ENCODE peak calls at places on chromosomes 1 and 21, in four cellular contexts. N is WTC11, B is HepG2, G is K562. W is an unnamed sample.
A peak's percentile ranks its signal among the peaks of the same experiment; 100 is the strongest.

GRCh38 chr21:31897311-31897710 is 24.5 kb downstream of the HUNK start:
- DNase-seq in G (no peak), B (no peak), N (no peak), W (no peak)

GRCh38 chr21:37817242-37817641 is 99.0 kb downstream of the KCNJ6 start:
- DNase-seq in N (no peak), G (no peak), B (no peak), W (no peak)

GRCh38 chr1:51220548-51220947 is 15.5 kb upstream of the RNF11 start:
- DNase-seq in N (no peak), G (no peak), B (no peak), W (no peak)

GRCh38 chr1:242017580-242018233 is 18.8 kb upstream of the MAP1LC3C start:
- DNase-seq in G (peak; percentile 81), B (peak; percentile 47), N (peak; percentile 50), W (peak; percentile 81)

GRCh38 chr1:234611799-234612351 is 1.9 kb upstream of the IRF2BP2 start:
- DNase-seq in G (peak; percentile 32), N (peak; percentile 24), B (peak; percentile 96), W (no peak)

GRCh38 chr1:58515794-58516401 is 30.6 kb downstream of the OMA1 start:
- DNase-seq in N (no peak), B (peak; percentile 72), G (peak; percentile 80), W (peak; percentile 64)

GRCh38 chr1:80056179-80056578 is 1049.6 kb upstream of the ADGRL4 start:
- DNase-seq in B (no peak), G (no peak), N (no peak), W (no peak)

GRCh38 chr1:225548140-225548857 is 104.6 kb downstream of the ENAH start:
- DNase-seq in G (no peak), B (no peak), N (no peak), W (no peak)

GRCh38 chr1:225119307-225119706 is 189.8 kb downstream of the DNAH14 start:
- DNase-seq in N (no peak), B (no peak), G (no peak), W (no peak)

GRCh38 chr1:46757256-46757955 is 38.5 kb upstream of the EFCAB14 start:
- DNase-seq in N (no peak), B (no peak), G (no peak), W (no peak)

GRCh38 chr1:9845914-9846313 is 22.1 kb upstream of the CLSTN1 start:
- DNase-seq in N (no peak), B (no peak), G (no peak), W (no peak)

GRCh38 chr1:187763976-187764375 is 935.2 kb downstream of the PLA2G4A start:
- DNase-seq in G (no peak), N (no peak), B (no peak), W (no peak)

GRCh38 chr1:164610528-164611222 is 51.7 kb downstream of the PBX1 start:
- DNase-seq in N (no peak), G (no peak), B (no peak), W (no peak)

GRCh38 chr21:21051109-21052055 is 53.2 kb downstream of the NCAM2 start:
- DNase-seq in B (no peak), G (no peak), N (no peak), W (no peak)

GRCh38 chr1:158806909-158807601 is 24.1 kb upstream of the MNDA start:
- DNase-seq in N (no peak), B (no peak), G (no peak), W (no peak)

GRCh38 chr1:174769961-174770549 is 229.7 kb upstream of the CACYBP start:
- DNase-seq in G (peak; percentile 73), N (no peak), B (peak; percentile 49), W (peak; percentile 45)

GRCh38 chr1:97603218-97603617 is 317.6 kb downstream of the DPYD start:
- DNase-seq in B (no peak), N (no peak), G (no peak), W (no peak)

GRCh38 chr1:248857201-248857600 is 1.7 kb downstream of the ZNF692 start:
- DNase-seq in B (no peak), N (no peak), G (peak; percentile 39), W (no peak)

GRCh38 chr21:29125199-29125598 is 5.2 kb upstream of the MAP3K7CL start:
- DNase-seq in N (no peak), G (no peak), B (no peak), W (no peak)
- TF ChIP-seq FOXJ3 in N (no peak), G (no peak), B (no peak), W (no peak)

GRCh38 chr1:231160851-231161710 is 777 bp upstream of the TRIM67 start:
- DNase-seq in N (peak; percentile 24), B (no peak), G (no peak), W (peak; percentile 55)
- TF ChIP-seq FOXJ3 in N (no peak), B (no peak), G (no peak), W (no peak)

GRCh38 chr1:86906419-86906818 is 7.5 kb downstream of the SELENOF start:
- DNase-seq in N (no peak), B (no peak), G (peak; percentile 12), W (no peak)
- TF ChIP-seq FOXJ3 in N (no peak), B (no peak), G (no peak), W (no peak)

GRCh38 chr1:179447489-179447888 is 81.7 kb downstream of the AXDND1 start:
- DNase-seq in N (peak; percentile 30), B (peak; percentile 35), G (peak; percentile 59), W (no peak)
- TF ChIP-seq FOXJ3 in N (no peak), B (no peak), G (no peak), W (no peak)

W was measured in SK-N-SH.